ENCODE peak calls at places on chromosome 2, in ten cellular contexts. K is effector CD4-positive, alpha-beta T cell; G is T47D; I is omental fat pad; E is skeletal muscle cell; Q is cardiac muscle cell; M is activated CD4-positive, alpha-beta T cell treated with anti-CD3 and anti-CD28 coated beads, Interleukin-2, amount 10 ng/mL, durations not matched to agents 24 days and 14 days; U is GM13976; P is CD8-positive, alpha-beta T cell; F is lower leg skin. H is an unnamed sample.

GRCh38 chr2:8116661-8117060 is 565.2 kb upstream of the ID2 start:
- DNase-seq in P (no peak), Q (no peak), K (no peak), E (no peak), F (no peak), U (peak), M (no peak), G (no peak), I (no peak), H (no peak)

GRCh38 chr2:172672999-172673726 is 62.5 kb upstream of the RAPGEF4 start:
- DNase-seq in F (no peak), E (no peak), Q (no peak), P (no peak), G (no peak), U (no peak), K (no peak), M (no peak), I (no peak), H (no peak)

GRCh38 chr2:240919161-240919781 is 13.1 kb downstream of the CROCC2 start:
- DNase-seq in M (no peak), G (no peak), P (no peak), U (no peak), E (no peak), F (peak), I (peak), Q (no peak), K (no peak), H (no peak)

GRCh38 chr2:31269087-31269486 is 35.1 kb downstream of the EHD3 start:
- DNase-seq in M (no peak), G (no peak), U (no peak), F (no peak), K (no peak), Q (no peak), P (no peak), E (no peak), I (no peak), H (no peak)

GRCh38 chr2:207750876-207751275 is 18.8 kb downstream of the FZD5 start:
- DNase-seq in M (no peak), G (no peak), P (no peak), F (no peak), Q (no peak), E (no peak), K (no peak), U (no peak), I (no peak), H (no peak)

GRCh38 chr2:141498561-141498960 is 632.3 kb downstream of the LRP1B start:
- DNase-seq in G (no peak), P (no peak), I (no peak), U (no peak), M (no peak), Q (no peak), F (no peak), K (no peak), E (no peak), H (no peak)

GRCh38 chr2:31219131-31219969 is 2.0 kb upstream of the CAPN14 start:
- DNase-seq in Q (no peak), M (no peak), P (no peak), E (no peak), I (no peak), K (no peak), G (no peak), F (no peak), U (peak), H (no peak)

GRCh38 chr2:72129676-72130340 is 17.9 kb downstream of the CYP26B1 start:
- DNase-seq in F (peak), M (no peak), K (no peak), I (peak), Q (peak), G (no peak), U (no peak), P (no peak), E (peak), H (no peak)

GRCh38 chr2:108938069-108938710 is 50.8 kb downstream of the EDAR start:
- DNase-seq in P (no peak), M (peak), K (no peak), U (no peak), E (no peak), Q (no peak), G (no peak), F (no peak), I (no peak), H (no peak)

GRCh38 chr2:66495788-66496640 is 61.1 kb downstream of the MEIS1 start:
- DNase-seq in E (peak), U (no peak), F (peak), K (no peak), M (no peak), Q (peak), P (no peak), I (peak), G (peak), H (no peak)

GRCh38 chr2:184692137-184692734 is 93.9 kb downstream of the ZNF804A start:
- DNase-seq in E (peak), U (no peak), K (no peak), P (no peak), I (no peak), G (no peak), M (no peak), Q (no peak), F (no peak), H (no peak)

GRCh38 chr2:171999125-171999524 is 628 bp upstream of the METAP1D start:
- DNase-seq in K (no peak), M (no peak), I (no peak), F (no peak), U (no peak), E (no peak), P (no peak), Q (no peak), G (peak), H (no peak)

GRCh38 chr2:36756438-36756837 is 59.9 kb downstream of the VIT start:
- DNase-seq in P (no peak), I (no peak), M (no peak), F (no peak), E (no peak), G (no peak), Q (peak), U (no peak), K (no peak), H (no peak)

GRCh38 chr2:11647834-11648600 is 22.0 kb downstream of the NTSR2 start:
- DNase-seq in K (no peak), U (no peak), F (peak), E (no peak), Q (peak), I (no peak), P (no peak), M (no peak), G (peak), H (no peak)

H was measured in NCI-H524.